ENCODE peak calls at places on chromosomes 16 and 17, in nine cellular contexts. One of them, this sample, is unnamed.

GRCh38 chr16:68539704-68540370 is 746 bp downstream of the ZFP90 start:
- DNase-seq in substantia nigra: no peak
- DNase-seq in SK-N-DZ: no peak
- DNase-seq in stimulated activated CD4-positive, alpha-beta T cell treated with anti-CD3 and anti-CD28 coated beads, Interleukin-12 subunit alpha, Interleukin-12 subunit beta, amount 100 ng/mL, for 24 hours: no peak
- DNase-seq in NCI-H1092: no peak
- DNase-seq in sciatic nerve: no peak
- DNase-seq in cardiac muscle cell: peak; percentile 19
- DNase-seq in endothelial cell: no peak
- DNase-seq in astrocyte of the cerebellum: no peak
- DNase-seq in this sample: peak; percentile 27

GRCh38 chr16:69187891-69188451 is 1.0 kb downstream of the SNTB2 start:
- DNase-seq in stimulated activated CD4-positive, alpha-beta T cell treated with anti-CD3 and anti-CD28 coated beads, Interleukin-12 subunit alpha, Interleukin-12 subunit beta, amount 100 ng/mL, for 24 hours: no peak
- DNase-seq in NCI-H1092: peak; percentile 49
- DNase-seq in sciatic nerve: peak; percentile 72
- DNase-seq in cardiac muscle cell: peak; percentile 44
- DNase-seq in astrocyte of the cerebellum: no peak
- DNase-seq in SK-N-DZ: peak; percentile 43
- DNase-seq in substantia nigra: no peak
- DNase-seq in endothelial cell: peak; percentile 4
- DNase-seq in this sample: peak; percentile 46

GRCh38 chr17:64155090-64155630 is 25.2 kb upstream of the ERN1 start:
- DNase-seq in cardiac muscle cell: no peak
- DNase-seq in substantia nigra: no peak
- DNase-seq in astrocyte of the cerebellum: no peak
- DNase-seq in stimulated activated CD4-positive, alpha-beta T cell treated with anti-CD3 and anti-CD28 coated beads, Interleukin-12 subunit alpha, Interleukin-12 subunit beta, amount 100 ng/mL, for 24 hours: no peak
- DNase-seq in NCI-H1092: no peak
- DNase-seq in sciatic nerve: no peak
- DNase-seq in SK-N-DZ: no peak
- DNase-seq in endothelial cell: no peak
- DNase-seq in this sample: no peak

GRCh38 chr16:89507834-89508590 is at the start of gene SPG7:
- DNase-seq in substantia nigra: peak; percentile 84
- DNase-seq in endothelial cell: peak; percentile 92
- DNase-seq in cardiac muscle cell: peak; percentile 89
- DNase-seq in NCI-H1092: peak; percentile 76
- DNase-seq in sciatic nerve: peak; percentile 92
- DNase-seq in astrocyte of the cerebellum: peak; percentile 49
- DNase-seq in stimulated activated CD4-positive, alpha-beta T cell treated with anti-CD3 and anti-CD28 coated beads, Interleukin-12 subunit alpha, Interleukin-12 subunit beta, amount 100 ng/mL, for 24 hours: peak; percentile 80
- DNase-seq in SK-N-DZ: peak; percentile 87
- DNase-seq in this sample: peak; percentile 88

GRCh38 chr17:52145496-52145895 is 13.0 kb downstream of the CA10 start:
- DNase-seq in substantia nigra: no peak
- DNase-seq in endothelial cell: no peak
- DNase-seq in SK-N-DZ: no peak
- DNase-seq in astrocyte of the cerebellum: peak; percentile 54
- DNase-seq in stimulated activated CD4-positive, alpha-beta T cell treated with anti-CD3 and anti-CD28 coated beads, Interleukin-12 subunit alpha, Interleukin-12 subunit beta, amount 100 ng/mL, for 24 hours: no peak
- DNase-seq in NCI-H1092: no peak
- DNase-seq in cardiac muscle cell: no peak
- DNase-seq in sciatic nerve: no peak
- DNase-seq in this sample: no peak

GRCh38 chr16:88378836-88379693 is 3.7 kb upstream of the ZNF469 start:
- DNase-seq in NCI-H1092: no peak
- DNase-seq in endothelial cell: no peak
- DNase-seq in astrocyte of the cerebellum: no peak
- DNase-seq in stimulated activated CD4-positive, alpha-beta T cell treated with anti-CD3 and anti-CD28 coated beads, Interleukin-12 subunit alpha, Interleukin-12 subunit beta, amount 100 ng/mL, for 24 hours: no peak
- DNase-seq in SK-N-DZ: no peak
- DNase-seq in substantia nigra: no peak
- DNase-seq in cardiac muscle cell: no peak
- DNase-seq in sciatic nerve: peak; percentile 50
- DNase-seq in this sample: no peak

GRCh38 chr16:46690281-46691178 is 1.1 kb downstream of the ORC6 start:
- DNase-seq in substantia nigra: no peak
- DNase-seq in sciatic nerve: no peak
- DNase-seq in stimulated activated CD4-positive, alpha-beta T cell treated with anti-CD3 and anti-CD28 coated beads, Interleukin-12 subunit alpha, Interleukin-12 subunit beta, amount 100 ng/mL, for 24 hours: no peak
- DNase-seq in NCI-H1092: no peak
- DNase-seq in cardiac muscle cell: peak; percentile 51
- DNase-seq in endothelial cell: peak; percentile 14
- DNase-seq in SK-N-DZ: no peak
- DNase-seq in astrocyte of the cerebellum: no peak
- DNase-seq in this sample: peak; percentile 31

GRCh38 chr17:48592097-48592496 is 1.5 kb downstream of the HOXB5 start:
- DNase-seq in astrocyte of the cerebellum: no peak
- DNase-seq in endothelial cell: no peak
- DNase-seq in substantia nigra: no peak
- DNase-seq in SK-N-DZ: no peak
- DNase-seq in sciatic nerve: no peak
- DNase-seq in cardiac muscle cell: no peak
- DNase-seq in stimulated activated CD4-positive, alpha-beta T cell treated with anti-CD3 and anti-CD28 coated beads, Interleukin-12 subunit alpha, Interleukin-12 subunit beta, amount 100 ng/mL, for 24 hours: no peak
- DNase-seq in NCI-H1092: no peak
- DNase-seq in this sample: no peak

GRCh38 chr16:78461087-78461486 is 361.6 kb downstream of the WWOX start:
- DNase-seq in astrocyte of the cerebellum: no peak
- DNase-seq in stimulated activated CD4-positive, alpha-beta T cell treated with anti-CD3 and anti-CD28 coated beads, Interleukin-12 subunit alpha, Interleukin-12 subunit beta, amount 100 ng/mL, for 24 hours: no peak
- DNase-seq in SK-N-DZ: no peak
- DNase-seq in NCI-H1092: no peak
- DNase-seq in cardiac muscle cell: no peak
- DNase-seq in endothelial cell: no peak
- DNase-seq in sciatic nerve: no peak
- DNase-seq in substantia nigra: no peak
- DNase-seq in this sample: no peak

GRCh38 chr17:58534901-58535421 is 20.5 kb upstream of the MTMR4 start:
- DNase-seq in astrocyte of the cerebellum: no peak
- DNase-seq in NCI-H1092: no peak
- DNase-seq in stimulated activated CD4-positive, alpha-beta T cell treated with anti-CD3 and anti-CD28 coated beads, Interleukin-12 subunit alpha, Interleukin-12 subunit beta, amount 100 ng/mL, for 24 hours: no peak
- DNase-seq in endothelial cell: no peak
- DNase-seq in sciatic nerve: no peak
- DNase-seq in SK-N-DZ: no peak
- DNase-seq in cardiac muscle cell: peak; percentile 67
- DNase-seq in substantia nigra: no peak
- DNase-seq in this sample: no peak

GRCh38 chr16:14399397-14400284 is 230.4 kb downstream of the PARN start:
- DNase-seq in SK-N-DZ: no peak
- DNase-seq in stimulated activated CD4-positive, alpha-beta T cell treated with anti-CD3 and anti-CD28 coated beads, Interleukin-12 subunit alpha, Interleukin-12 subunit beta, amount 100 ng/mL, for 24 hours: no peak
- DNase-seq in cardiac muscle cell: peak; percentile 58
- DNase-seq in endothelial cell: no peak
- DNase-seq in astrocyte of the cerebellum: peak; percentile 83
- DNase-seq in sciatic nerve: peak; percentile 71
- DNase-seq in substantia nigra: no peak
- DNase-seq in NCI-H1092: no peak
- DNase-seq in this sample: peak; percentile 1

This sample was measured in midbrain.